ENCODE peak calls at places on chromosomes 4 and X, in four cellular contexts. One of them, this sample, is unnamed.

GRCh38 chrX:75365243-75365975 is 91.5 kb downstream of the UPRT start:
- DNase-seq in dorsolateral prefrontal cortex: no peak
- DNase-seq in stimulated activated CD8-positive, alpha-beta memory T cell treated with anti-CD3 and anti-CD28 coated beads, Interleukin-4, amount 100 ng/mL, for 4 hours: no peak
- DNase-seq in HuH-7: no peak
- DNase-seq in this sample: no peak

GRCh38 chrX:40148439-40149285 is 50.9 kb upstream of the BCOR start:
- DNase-seq in dorsolateral prefrontal cortex: no peak
- DNase-seq in stimulated activated CD8-positive, alpha-beta memory T cell treated with anti-CD3 and anti-CD28 coated beads, Interleukin-4, amount 100 ng/mL, for 4 hours: no peak
- DNase-seq in HuH-7: no peak
- DNase-seq in this sample: no peak

GRCh38 chr4:98055800-98056501 is 87.3 kb downstream of the STPG2 start:
- DNase-seq in dorsolateral prefrontal cortex: no peak
- DNase-seq in stimulated activated CD8-positive, alpha-beta memory T cell treated with anti-CD3 and anti-CD28 coated beads, Interleukin-4, amount 100 ng/mL, for 4 hours: no peak
- DNase-seq in HuH-7: no peak
- DNase-seq in this sample: peak

GRCh38 chr4:74005528-74005927 is 7.1 kb upstream of the CXCL5 start:
- DNase-seq in dorsolateral prefrontal cortex: no peak
- DNase-seq in stimulated activated CD8-positive, alpha-beta memory T cell treated with anti-CD3 and anti-CD28 coated beads, Interleukin-4, amount 100 ng/mL, for 4 hours: no peak
- DNase-seq in HuH-7: no peak
- DNase-seq in this sample: no peak

GRCh38 chrX:19709812-19710518 is 177.4 kb downstream of the SH3KBP1 start:
- DNase-seq in dorsolateral prefrontal cortex: no peak
- DNase-seq in stimulated activated CD8-positive, alpha-beta memory T cell treated with anti-CD3 and anti-CD28 coated beads, Interleukin-4, amount 100 ng/mL, for 4 hours: no peak
- DNase-seq in HuH-7: no peak
- DNase-seq in this sample: no peak

GRCh38 chrX:8846271-8846670 is 45.1 kb upstream of the FAM9A start:
- DNase-seq in dorsolateral prefrontal cortex: peak
- DNase-seq in stimulated activated CD8-positive, alpha-beta memory T cell treated with anti-CD3 and anti-CD28 coated beads, Interleukin-4, amount 100 ng/mL, for 4 hours: no peak
- DNase-seq in HuH-7: no peak
- DNase-seq in this sample: no peak

GRCh38 chr4:34108456-34108855 is 2135.9 kb downstream of the ARAP2 start:
- DNase-seq in dorsolateral prefrontal cortex: no peak
- DNase-seq in stimulated activated CD8-positive, alpha-beta memory T cell treated with anti-CD3 and anti-CD28 coated beads, Interleukin-4, amount 100 ng/mL, for 4 hours: no peak
- DNase-seq in HuH-7: no peak
- DNase-seq in this sample: no peak

GRCh38 chr4:6011271-6011671 is 7.0 kb downstream of the C4orf50 start:
- DNase-seq in dorsolateral prefrontal cortex: no peak
- DNase-seq in stimulated activated CD8-positive, alpha-beta memory T cell treated with anti-CD3 and anti-CD28 coated beads, Interleukin-4, amount 100 ng/mL, for 4 hours: no peak
- DNase-seq in HuH-7: no peak
- DNase-seq in this sample: peak

GRCh38 chr4:41655177-41655576 is 93.3 kb downstream of the PHOX2B start:
- DNase-seq in dorsolateral prefrontal cortex: no peak
- DNase-seq in stimulated activated CD8-positive, alpha-beta memory T cell treated with anti-CD3 and anti-CD28 coated beads, Interleukin-4, amount 100 ng/mL, for 4 hours: no peak
- DNase-seq in HuH-7: no peak
- DNase-seq in this sample: no peak

GRCh38 chr4:142297313-142297712 is 548.8 kb downstream of the INPP4B start:
- DNase-seq in dorsolateral prefrontal cortex: no peak
- DNase-seq in stimulated activated CD8-positive, alpha-beta memory T cell treated with anti-CD3 and anti-CD28 coated beads, Interleukin-4, amount 100 ng/mL, for 4 hours: no peak
- DNase-seq in HuH-7: no peak
- DNase-seq in this sample: no peak